ENCODE peak calls at places on chromosomes 3 and 15, in nine cellular contexts. S is CD8-positive, alpha-beta T cell; Q is GM13977; M is AG04450; C is GM20000; H is GM13976; B is heart right ventricle; Y is GM23338; R is GM12864. Z is an unnamed sample.

GRCh38 chr3:195612075-195612800 is 28.5 kb upstream of the APOD start:
- DNase-seq in S (no peak), Q (no peak), M (no peak), C (no peak), H (peak), B (no peak), Y (peak), R (no peak), Z (no peak)

GRCh38 chr3:149535395-149535685 is 60.8 kb downstream of the TM4SF4 start:
- DNase-seq in S (no peak), Q (no peak), M (no peak), C (no peak), H (no peak), B (no peak), Y (no peak), R (no peak), Z (no peak)

GRCh38 chr3:157532529-157533297 is 29.5 kb upstream of the VEPH1 start:
- DNase-seq in S (no peak), Q (peak), M (peak), C (peak), H (peak), B (no peak), Y (peak), R (no peak), Z (no peak)

GRCh38 chr3:121998030-121998580 is 23.9 kb downstream of the ILDR1 start:
- DNase-seq in S (no peak), Q (no peak), M (no peak), C (no peak), H (no peak), B (no peak), Y (no peak), R (no peak), Z (no peak)

GRCh38 chr15:35293353-35294130 is 208.4 kb upstream of the NANOGP8 start:
- DNase-seq in S (no peak), Q (no peak), M (no peak), C (no peak), H (no peak), B (no peak), Y (peak), R (no peak), Z (no peak)

GRCh38 chr3:173750095-173750494 is 352.6 kb downstream of the NLGN1 start:
- DNase-seq in S (no peak), Q (no peak), M (no peak), C (no peak), H (no peak), B (no peak), Y (no peak), R (no peak), Z (no peak)

GRCh38 chr3:189446959-189447560 is 184.1 kb upstream of the TP63 start:
- DNase-seq in S (no peak), Q (no peak), M (no peak), C (no peak), H (no peak), B (no peak), Y (no peak), R (no peak), Z (no peak)

GRCh38 chr3:187994221-187995085 is 159.5 kb upstream of the LPP start:
- DNase-seq in S (peak), Q (no peak), M (peak), C (no peak), H (no peak), B (no peak), Y (no peak), R (no peak), Z (no peak)

GRCh38 chr3:32869513-32870047 is 51.8 kb downstream of the TRIM71 start:
- DNase-seq in S (no peak), Q (no peak), M (no peak), C (no peak), H (no peak), B (no peak), Y (peak), R (no peak), Z (no peak)

GRCh38 chr15:40446144-40446543 is 5.4 kb downstream of the BAHD1 start:
- DNase-seq in S (no peak), Q (no peak), M (no peak), C (no peak), H (no peak), B (no peak), Y (no peak), R (no peak), Z (no peak)
- TF ChIP-seq CTCF in S (no peak), Q (no peak), M (no peak), C (no peak), H (no peak), B (no peak), Y (no peak), R (no peak), Z (no peak)

GRCh38 chr3:25962255-25962654 is 172.4 kb downstream of the OXSM start:
- DNase-seq in S (no peak), Q (no peak), M (no peak), C (no peak), H (no peak), B (no peak), Y (peak), R (no peak), Z (no peak)
- TF ChIP-seq CTCF in S (no peak), Q (no peak), M (peak), C (no peak), H (no peak), B (no peak), Y (peak), R (peak), Z (no peak)

DNA sequence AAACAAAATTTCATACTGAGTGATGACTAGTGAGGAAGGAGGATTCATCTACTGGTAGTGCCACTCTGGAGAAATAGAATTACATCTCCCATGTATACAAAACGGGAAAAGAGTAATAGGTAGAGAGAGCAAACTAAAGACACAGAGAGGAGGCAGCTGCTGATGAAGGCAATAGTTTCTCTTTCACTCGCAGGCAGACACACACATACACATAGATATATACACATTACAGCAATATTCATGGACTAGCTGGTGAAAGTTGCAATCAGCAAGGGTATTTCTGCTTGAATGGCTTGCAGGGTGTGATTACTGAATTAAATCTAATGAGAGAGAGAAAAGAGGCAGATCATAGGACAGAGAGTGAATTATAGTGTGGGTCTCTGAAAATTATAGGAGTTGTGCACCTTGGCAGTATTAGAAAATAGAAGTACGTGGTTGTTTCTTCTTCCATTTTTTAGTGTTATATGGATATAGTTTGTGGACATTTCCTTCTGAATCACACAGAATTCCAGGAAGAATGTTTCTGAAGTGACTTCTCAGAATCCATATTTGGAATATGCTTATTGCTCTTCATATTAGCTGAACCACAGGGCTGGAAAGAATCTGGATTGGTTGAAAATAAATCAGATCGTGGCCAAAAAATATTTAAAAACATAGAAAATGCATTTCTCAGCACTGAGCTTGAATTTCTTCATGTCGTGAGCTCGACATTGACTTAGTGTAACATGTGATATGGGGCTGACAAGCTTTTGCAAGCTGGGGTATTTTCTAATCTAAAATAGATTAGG is 991.2 kb downstream of the TUSC7 start:
- DNase-seq in S (no peak), Q (no peak), M (no peak), C (no peak), H (no peak), B (no peak), Y (no peak), R (no peak), Z (no peak)
- TF ChIP-seq CTCF in S (no peak), Q (no peak), M (no peak), C (no peak), H (no peak), B (no peak), Y (no peak), R (no peak), Z (no peak)

GRCh38 chr15:87394676-87395075 is 861.9 kb downstream of the NTRK3 start:
- DNase-seq in S (no peak), Q (no peak), M (no peak), C (no peak), H (no peak), B (no peak), Y (no peak), R (no peak), Z (no peak)
- TF ChIP-seq CTCF in S (no peak), Q (no peak), M (no peak), C (no peak), H (no peak), B (no peak), Y (no peak), R (no peak), Z (no peak)

DNA sequence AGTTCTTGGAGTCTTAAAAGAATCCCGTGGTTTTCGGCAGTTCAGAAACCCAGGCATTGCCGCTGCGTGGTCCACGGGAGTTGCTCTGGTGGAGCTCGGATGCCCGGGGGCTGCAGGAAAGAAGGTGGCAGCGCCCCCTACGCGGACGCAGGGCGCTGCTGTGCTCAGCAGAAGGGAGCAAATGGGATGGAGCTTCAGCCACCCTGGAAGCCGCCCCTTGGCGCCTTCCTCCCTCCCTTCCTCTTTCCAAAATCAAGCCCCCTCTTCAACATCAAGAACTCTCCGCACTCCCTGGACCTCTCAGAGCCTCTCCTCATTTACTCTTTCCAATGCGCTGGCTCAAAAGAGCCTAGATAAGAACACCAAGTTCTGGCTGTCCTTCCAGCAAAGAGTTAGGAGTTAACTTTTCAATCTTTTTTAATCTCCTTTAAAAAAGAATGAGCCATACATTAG is 880 bp upstream of the CHRNA7 start:
- DNase-seq in S (no peak), Q (no peak), M (no peak), C (no peak), H (no peak), B (peak), Y (peak), R (no peak), Z (no peak)
- TF ChIP-seq CTCF in S (no peak), Q (peak), M (peak), C (no peak), H (no peak), B (peak), Y (peak), R (peak), Z (no peak)

DNA sequence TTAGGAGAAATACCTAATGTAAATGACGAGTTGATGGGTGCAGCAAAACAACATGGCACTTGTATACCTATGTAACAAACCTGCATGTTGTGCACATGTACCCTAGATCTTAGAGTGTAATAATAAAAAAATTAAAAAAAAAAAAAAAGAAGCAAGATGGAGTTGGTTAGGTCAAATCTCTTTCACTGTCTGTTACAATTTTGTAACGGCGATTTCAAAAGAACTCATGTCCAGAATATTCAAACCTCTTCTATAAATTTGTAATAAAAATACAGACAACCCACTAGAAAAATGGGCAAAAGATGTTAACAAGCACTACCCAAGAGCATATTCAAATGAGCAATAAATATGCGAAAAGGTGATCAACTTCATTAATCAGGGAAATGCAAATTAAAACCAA is 5.1 kb upstream of the MTMR14 start:
- DNase-seq in S (no peak), Q (no peak), M (no peak), C (no peak), H (no peak), B (no peak), Y (no peak), R (no peak), Z (no peak)
- TF ChIP-seq CTCF in S (no peak), Q (no peak), M (no peak), C (no peak), H (no peak), B (no peak), Y (no peak), R (no peak), Z (no peak)

DNA sequence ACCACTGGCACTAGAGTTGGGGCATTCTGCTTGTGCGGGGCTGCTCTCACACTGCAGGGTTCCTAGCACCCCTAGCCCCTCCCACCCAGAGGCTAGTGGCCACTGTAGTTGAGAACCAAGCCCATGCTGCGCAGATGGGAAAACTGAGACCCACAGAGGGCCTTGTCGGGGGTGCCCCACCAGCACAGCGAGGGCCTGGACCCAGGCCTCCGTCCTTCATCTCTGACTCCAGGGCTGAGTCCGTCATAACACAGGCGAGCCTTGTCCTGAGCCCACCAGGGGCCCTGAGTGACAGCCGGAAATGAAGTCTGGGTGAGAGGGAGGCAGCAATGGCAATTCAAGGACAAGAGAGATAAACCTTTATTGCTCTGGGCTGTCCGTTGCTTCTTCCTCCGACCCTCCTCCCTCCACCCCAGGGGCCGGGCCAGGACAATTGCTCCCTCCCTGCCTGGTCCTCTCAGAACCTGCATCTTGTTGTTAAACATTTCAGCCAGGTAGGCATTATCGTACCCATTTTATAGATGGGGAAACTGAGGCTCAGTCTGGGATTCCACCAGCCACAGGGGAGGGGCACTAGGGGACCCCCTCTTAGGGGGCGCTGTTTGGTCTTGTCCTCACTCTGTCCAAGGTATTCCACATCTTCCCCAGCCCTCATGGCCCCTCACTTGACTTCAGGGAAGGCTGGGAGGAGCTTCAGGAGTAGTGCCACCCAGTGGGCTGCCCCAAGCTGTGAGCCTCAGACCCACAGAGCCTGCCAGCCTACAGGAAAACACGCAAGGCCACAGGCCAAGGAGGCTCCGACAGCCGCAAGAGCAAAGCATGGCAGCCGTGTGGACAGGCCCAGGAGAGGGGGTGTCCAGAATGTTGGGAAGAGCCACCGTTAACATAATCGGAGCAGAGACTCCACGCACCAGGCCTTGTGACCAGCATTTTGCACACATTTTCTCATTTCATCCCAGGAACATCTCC is 4.4 kb upstream of the GRIP2 start:
- DNase-seq in S (no peak), Q (no peak), M (no peak), C (no peak), H (no peak), B (no peak), Y (no peak), R (no peak), Z (no peak)
- TF ChIP-seq CTCF in S (no peak), Q (no peak), M (no peak), C (no peak), H (no peak), B (no peak), Y (peak), R (no peak), Z (no peak)

GRCh38 chr3:50303038-50303815 is at the start of gene HYAL1:
- DNase-seq in S (no peak), Q (no peak), M (no peak), C (no peak), H (no peak), B (peak), Y (peak), R (no peak), Z (no peak)
- TF ChIP-seq CTCF in S (no peak), Q (no peak), M (no peak), C (no peak), H (no peak), B (peak), Y (peak), R (no peak), Z (no peak)

DNA sequence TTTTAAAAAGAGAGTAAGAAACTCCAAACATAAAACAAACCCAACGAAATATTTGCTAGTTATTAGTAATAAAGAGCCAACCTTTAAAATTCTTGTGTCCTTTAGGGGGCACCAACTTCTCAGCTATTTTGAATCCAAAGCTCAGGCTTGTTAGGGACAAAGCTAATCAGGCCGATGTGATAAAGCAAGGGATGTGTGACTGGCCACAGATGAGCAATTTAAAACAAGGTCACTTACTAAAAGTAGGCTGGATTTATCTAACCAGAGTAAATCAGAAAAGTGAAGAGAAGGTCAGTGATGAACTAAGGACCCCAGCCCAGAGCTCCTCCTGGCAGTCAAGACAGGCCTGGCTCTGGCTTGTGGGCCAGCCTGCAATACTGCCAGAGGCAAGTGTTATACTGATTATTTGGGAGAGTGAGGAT is 108.5 kb downstream of the CYP19A1 start:
- DNase-seq in S (no peak), Q (peak), M (no peak), C (peak), H (peak), B (no peak), Y (peak), R (no peak), Z (no peak)
- TF ChIP-seq CTCF in S (no peak), Q (peak), M (peak), C (peak), H (peak), B (peak), Y (peak), R (peak), Z (no peak)

Z was measured in activated B cell treated with CpG ODN at 0.5 μM for 24 hours.